ENCODE peak calls at places on chromosomes 4 and X, in five cellular contexts. H, M, J, D and G are unnamed samples.

GRCh38 chrX:39456894-39457600 is 640.7 kb downstream of the BCOR start:
- DNase-seq in D (no peak), J (no peak), H (no peak), M (no peak), G (no peak)

GRCh38 chr4:169996379-169997245 is 29.6 kb downstream of the MFAP3L start:
- DNase-seq in M (no peak), H (no peak), J (no peak), D (no peak), G (no peak)

GRCh38 chrX:134459683-134460004 is 321 bp upstream of the HPRT1 start:
- DNase-seq in M (no peak), H (no peak), D (no peak), J (no peak), G (no peak)

GRCh38 chrX:27998666-27999065 is 17.4 kb upstream of the DCAF8L1 start:
- DNase-seq in D (no peak), H (no peak), J (no peak), M (no peak), G (no peak)

GRCh38 chr4:13840573-13841185 is 213.2 kb upstream of the BOD1L1 start:
- DNase-seq in D (no peak), M (no peak), H (no peak), J (no peak), G (no peak)

GRCh38 chr4:157172011-157172410 is 48.5 kb upstream of the GRIA2 start:
- DNase-seq in D (no peak), J (no peak), H (no peak), M (no peak), G (peak; percentile 9)

GRCh38 chr4:27239651-27240050 is 379.0 kb downstream of the STIM2 start:
- DNase-seq in J (no peak), H (no peak), D (no peak), M (no peak), G (no peak)

GRCh38 chr4:48681856-48682255 is 98.2 kb downstream of the FRYL start:
- DNase-seq in D (no peak), M (peak; percentile 13), J (no peak), H (no peak), G (peak; percentile 24)

GRCh38 chr4:1668488-1668840 is 15.6 kb downstream of the FAM53A start:
- DNase-seq in D (no peak), H (no peak), J (no peak), M (no peak), G (no peak)

GRCh38 chr4:131499139-131499873 is 1649.8 kb upstream of the PCDH10 start:
- DNase-seq in M (no peak), H (no peak), D (no peak), J (no peak), G (peak; percentile 77)

GRCh38 chr4:151192556-151193235 is 84.3 kb upstream of the PRSS48 start:
- DNase-seq in D (no peak), J (no peak), M (no peak), H (no peak), G (no peak)

GRCh38 chr4:128029907-128030306 is 31.2 kb upstream of the LARP1B start:
- DNase-seq in H (no peak), M (no peak), J (no peak), D (no peak), G (no peak)

GRCh38 chr4:138772366-138772765 is 243.2 kb upstream of the NOCT start:
- DNase-seq in J (no peak), H (no peak), M (no peak), D (no peak), G (no peak)